ENCODE peak calls at places on chromosomes 1 and 21, in seven cellular contexts. R, I, V, J, X, M and C are unnamed samples.

GRCh38 chr1:223611939-223612338 is 53.6 kb downstream of the CAPN8 start:
- DNase-seq in R (no peak), I (no peak), V (no peak), J (no peak), X (no peak), M (no peak), C (peak)

GRCh38 chr1:6199298-6200187 is at the start of gene RPL22:
- DNase-seq in R (peak), I (peak), V (peak), J (peak), X (peak), M (peak), C (peak)

GRCh38 chr1:154155282-154155681 is 409 bp upstream of the NUP210L start:
- DNase-seq in R (no peak), I (no peak), V (no peak), J (no peak), X (no peak), M (peak), C (no peak)

GRCh38 chr1:98077691-98078090 is 156.9 kb upstream of the DPYD start:
- DNase-seq in R (no peak), I (no peak), V (no peak), J (no peak), X (no peak), M (no peak), C (no peak)

GRCh38 chr1:234584926-234585325 is 25.1 kb downstream of the IRF2BP2 start:
- DNase-seq in R (no peak), I (no peak), V (no peak), J (peak), X (no peak), M (no peak), C (no peak)

GRCh38 chr1:193707271-193708015 is 521.0 kb upstream of the B3GALT2 start:
- DNase-seq in R (no peak), I (no peak), V (no peak), J (no peak), X (peak), M (no peak), C (no peak)

GRCh38 chr21:25569084-25569483 is 38.2 kb downstream of the MRPL39 start:
- DNase-seq in R (no peak), I (no peak), V (no peak), J (no peak), X (no peak), M (no peak), C (no peak)

GRCh38 chr1:25126568-25126967 is 105.7 kb downstream of the SYF2 start:
- DNase-seq in R (no peak), I (no peak), V (no peak), J (no peak), X (no peak), M (no peak), C (no peak)

GRCh38 chr1:233269656-233270055 is 25.9 kb downstream of the PCNX2 start:
- DNase-seq in R (no peak), I (no peak), V (no peak), J (no peak), X (no peak), M (peak), C (no peak)

GRCh38 chr1:189424746-189425331 is 1052.8 kb downstream of the BRINP3 start:
- DNase-seq in R (no peak), I (no peak), V (no peak), J (no peak), X (no peak), M (no peak), C (no peak)

GRCh38 chr1:248924696-248925532 is 18.9 kb downstream of the PGBD2 start:
- DNase-seq in R (peak), I (peak), V (peak), J (no peak), X (no peak), M (peak), C (no peak)

GRCh38 chr1:7313081-7313546 is 458.0 kb upstream of the VAMP3 start:
- DNase-seq in R (peak), I (no peak), V (no peak), J (no peak), X (no peak), M (no peak), C (no peak)

GRCh38 chr1:180888870-180889269 is 23.8 kb upstream of the KIAA1614 start:
- DNase-seq in R (no peak), I (no peak), V (no peak), J (no peak), X (no peak), M (no peak), C (no peak)

GRCh38 chr21:44949161-44950015 is 9.6 kb downstream of the SLX9 start:
- DNase-seq in R (peak), I (peak), V (peak), J (peak), X (no peak), M (peak), C (no peak)